ENCODE peak calls at places on chromosome 15, in seven cellular contexts. Q is AG04449, I is foreskin keratinocyte, J is brain microvascular endothelial cell, Z is sigmoid colon, R is lower lobe of right lung, Y is HL-60. N is an unnamed sample.

GRCh38 chr15:33211409-33211808 is 16.9 kb upstream of the FMN1 start:
- DNase-seq in I (no peak), Q (no peak), Z (peak; percentile 68), Y (no peak), R (no peak), J (no peak), N (no peak)

GRCh38 chr15:55389276-55389631 is 18.9 kb downstream of the CCPG1 start:
- DNase-seq in Z (no peak), I (peak; percentile 79), Q (no peak), R (no peak), J (peak; percentile 56), Y (no peak), N (no peak)

GRCh38 chr15:99408236-99409096 is 157.2 kb downstream of the LRRC28 start:
- DNase-seq in I (peak; percentile 20), Y (no peak), R (no peak), Z (no peak), Q (peak; percentile 84), J (peak; percentile 74), N (no peak)

GRCh38 chr15:78950343-78950742 is 5.5 kb upstream of the CTSH start:
- DNase-seq in Z (no peak), J (no peak), Q (no peak), Y (no peak), R (no peak), I (no peak), N (no peak)

GRCh38 chr15:69996842-69997478 is 100.8 kb downstream of the TLE3 start:
- DNase-seq in I (no peak), R (no peak), Q (no peak), Z (no peak), J (no peak), Y (no peak), N (no peak)

GRCh38 chr15:33963831-33964664 is 4.2 kb upstream of the CHRM5 start:
- DNase-seq in R (no peak), J (no peak), I (peak; percentile 30), Y (no peak), Q (no peak), Z (no peak), N (no peak)

GRCh38 chr15:48682949-48683651 is 37.6 kb upstream of the FBN1 start:
- DNase-seq in I (peak; percentile 56), R (peak; percentile 44), Z (peak; percentile 80), Q (no peak), J (peak; percentile 74), Y (no peak), N (no peak)

GRCh38 chr15:79513916-79514315 is 81.8 kb downstream of the MINAR1 start:
- DNase-seq in Z (no peak), Q (no peak), Y (no peak), I (no peak), R (no peak), J (no peak), N (no peak)

GRCh38 chr15:29278436-29279099 is 8.9 kb upstream of the NSMCE3 start:
- DNase-seq in Z (no peak), Y (no peak), J (peak; percentile 74), R (no peak), I (peak; percentile 77), Q (peak; percentile 85), N (no peak)

GRCh38 chr15:71149645-71150557 is 34.6 kb downstream of the THSD4 start:
- DNase-seq in I (no peak), R (no peak), Q (no peak), J (no peak), Y (no peak), Z (no peak), N (no peak)

GRCh38 chr15:53716909-53717878 is 42.3 kb downstream of the WDR72 start:
- DNase-seq in Q (no peak), Z (no peak), J (peak; percentile 5), R (no peak), I (no peak), Y (no peak), N (no peak)

GRCh38 chr15:63052128-63052826 is 9.7 kb downstream of the TPM1 start:
- DNase-seq in Y (no peak), Z (no peak), Q (no peak), I (no peak), R (no peak), J (no peak), N (no peak)

GRCh38 chr15:31554261-31554660 is 227.6 kb downstream of the KLF13 start:
- DNase-seq in Q (peak; percentile 31), Z (no peak), R (no peak), Y (no peak), I (no peak), J (peak; percentile 72), N (no peak)
- TF ChIP-seq CTCF in Q (no peak), Z (no peak), R (no peak), Y (no peak), I (no peak), J (no peak), N (no peak)

GRCh38 chr15:65349338-65349737 is 28.5 kb downstream of the IGDCC3 start:
- DNase-seq in R (no peak), Q (no peak), Z (no peak), I (no peak), J (no peak), Y (no peak), N (no peak)
- TF ChIP-seq CTCF in R (no peak), Q (no peak), Z (no peak), I (no peak), J (no peak), Y (no peak), N (no peak)

GRCh38 chr15:93037341-93038063 is 51.5 kb downstream of the RGMA start:
- DNase-seq in Y (peak; percentile 85), R (peak; percentile 78), Q (peak; percentile 5), I (peak; percentile 73), J (peak; percentile 25), Z (peak; percentile 83), N (no peak)
- TF ChIP-seq CTCF in Y (no peak), R (no peak), Q (peak; percentile 50), I (peak; percentile 53), J (peak; percentile 47), Z (no peak), N (no peak)

GRCh38 chr15:86653344-86654192 is 573.9 kb downstream of the AGBL1 start:
- DNase-seq in R (no peak), I (no peak), J (no peak), Y (no peak), Q (no peak), Z (no peak), N (no peak)
- TF ChIP-seq CTCF in R (no peak), I (no peak), J (no peak), Y (no peak), Q (no peak), Z (no peak), N (no peak)

DNA sequence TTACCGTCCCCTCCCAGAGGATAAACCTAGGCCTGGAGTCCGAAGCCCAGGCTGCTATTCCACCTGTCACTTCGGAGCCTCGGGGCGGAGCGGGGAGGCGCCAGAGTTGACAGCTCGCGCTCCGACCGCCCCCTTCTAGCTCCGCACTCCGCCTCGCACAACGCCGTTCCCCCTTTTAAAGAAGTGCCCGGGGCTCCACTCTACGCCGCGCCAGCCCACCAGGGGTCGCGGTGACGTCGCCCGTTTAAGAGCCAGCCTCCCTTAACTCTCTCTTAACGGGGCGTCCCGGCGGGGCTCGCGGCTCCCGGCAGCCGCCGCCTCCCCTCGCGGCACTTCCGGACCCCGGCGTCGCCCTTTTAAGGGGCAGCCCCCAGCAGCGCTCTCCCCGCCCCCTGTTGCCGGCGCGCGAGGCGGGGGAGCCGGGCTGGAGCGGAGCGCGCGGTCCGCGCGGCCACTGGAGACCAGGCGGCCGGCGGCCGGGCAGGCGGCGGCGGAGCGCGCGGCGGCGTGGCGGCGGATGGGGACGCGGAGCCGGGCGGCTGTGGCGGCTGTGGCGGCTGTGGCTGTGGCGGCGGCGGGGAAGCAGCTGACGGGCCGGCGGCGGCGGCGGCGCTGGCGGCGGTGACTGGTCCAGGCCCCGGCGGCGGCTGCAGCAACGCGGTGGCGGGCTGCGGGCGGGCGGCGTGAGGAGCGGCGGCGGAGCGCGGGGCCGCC is at the start of gene INAFM2:
- DNase-seq in Y (peak; percentile 92), I (peak; percentile 86), J (peak; percentile 92), Q (no peak), R (peak; percentile 94), Z (peak; percentile 96), N (peak; percentile 95)
- TF ChIP-seq CTCF in Y (no peak), I (peak; percentile 67), J (peak; percentile 75), Q (peak; percentile 70), R (peak; percentile 72), Z (peak; percentile 59), N (peak; percentile 64)

GRCh38 chr15:57345584-57345983 is 30.7 kb upstream of the CGNL1 start:
- DNase-seq in Y (peak; percentile 58), Z (no peak), I (no peak), J (no peak), R (no peak), Q (no peak), N (no peak)
- TF ChIP-seq CTCF in Y (no peak), Z (no peak), I (peak; percentile 48), J (peak; percentile 74), R (no peak), Q (peak; percentile 29), N (no peak)

GRCh38 chr15:58771621-58772235 is 626 bp downstream of the MINDY2 start:
- DNase-seq in J (no peak), I (peak; percentile 30), Q (no peak), Z (peak; percentile 81), R (peak; percentile 75), Y (peak; percentile 10), N (peak; percentile 31)
- TF ChIP-seq CTCF in J (no peak), I (no peak), Q (no peak), Z (no peak), R (no peak), Y (no peak), N (no peak)

GRCh38 chr15:74842581-74843444 is at the start of gene ULK3:
- DNase-seq in Z (peak; percentile 96), J (peak; percentile 77), Y (peak; percentile 90), R (peak; percentile 94), I (peak; percentile 75), Q (no peak), N (peak; percentile 94)
- TF ChIP-seq CTCF in Z (peak; percentile 35), J (no peak), Y (peak; percentile 12), R (peak; percentile 60), I (peak; percentile 84), Q (peak; percentile 71), N (peak; percentile 89)